ENCODE peak calls at places on chromosomes 16 and 17, in nine cellular contexts. P, R, E, B, K, I, A, C and N are unnamed samples.

GRCh38 chr17:7403043-7403901 is 625 bp downstream of the TMEM256 start:
- DNase-seq in P (no peak), R (no peak), E (no peak), B (peak; percentile 54), K (peak; percentile 80), I (peak; percentile 56), A (peak; percentile 26), C (peak; percentile 74), N (peak; percentile 63)

GRCh38 chr17:44108440-44109311 is 14.8 kb downstream of the HDAC5 start:
- DNase-seq in P (no peak), R (peak; percentile 78), E (peak; percentile 94), B (peak; percentile 47), K (peak; percentile 75), I (no peak), A (no peak), C (peak; percentile 98), N (peak; percentile 97)

GRCh38 chr16:2475413-2476344 is 752 bp downstream of the TBC1D24 start:
- DNase-seq in P (no peak), R (no peak), E (no peak), B (no peak), K (peak; percentile 69), I (no peak), A (peak; percentile 39), C (no peak), N (no peak)

GRCh38 chr16:1674306-1674705 is 3.8 kb upstream of the JPT2 start:
- DNase-seq in P (no peak), R (no peak), E (no peak), B (no peak), K (no peak), I (no peak), A (no peak), C (no peak), N (no peak)

GRCh38 chr16:56896244-56896643 is 31.2 kb downstream of the SLC12A3 start:
- DNase-seq in P (no peak), R (no peak), E (no peak), B (no peak), K (no peak), I (no peak), A (no peak), C (no peak), N (no peak)

GRCh38 chr17:2400877-2401425 is at the start of gene MNT:
- DNase-seq in P (peak; percentile 58), R (peak; percentile 97), E (peak; percentile 95), B (peak; percentile 93), K (peak; percentile 97), I (peak; percentile 94), A (peak; percentile 96), C (peak; percentile 97), N (peak; percentile 95)

GRCh38 chr16:79055251-79055972 is 545.1 kb downstream of the MAF start:
- DNase-seq in P (no peak), R (no peak), E (no peak), B (no peak), K (no peak), I (no peak), A (no peak), C (no peak), N (no peak)

GRCh38 chr16:88700636-88701482 is 5.3 kb downstream of the RNF166 start:
- DNase-seq in P (no peak), R (peak; percentile 68), E (peak; percentile 78), B (peak; percentile 91), K (peak; percentile 88), I (peak; percentile 76), A (peak; percentile 96), C (peak; percentile 97), N (peak; percentile 92)